ENCODE peak calls at places on chromosomes 11 and 22, in five cellular contexts. T, W, R, J and Z are unnamed samples.

GRCh38 chr11:27187075-27187847 is 146.6 kb downstream of the BBOX1 start:
- DNase-seq in T (no peak), W (no peak), R (no peak), J (no peak), Z (no peak)

GRCh38 chr22:45548991-45549736 is 46.5 kb downstream of the FBLN1 start:
- DNase-seq in T (peak; percentile 54), W (peak; percentile 48), R (no peak), J (peak; percentile 68), Z (peak; percentile 67)

GRCh38 chr11:87437133-87437843 is 399.6 kb downstream of the TMEM135 start:
- DNase-seq in T (no peak), W (no peak), R (no peak), J (no peak), Z (no peak)

GRCh38 chr22:39661842-39662676 is 91.5 kb downstream of the CACNA1I start:
- DNase-seq in T (peak; percentile 70), W (peak; percentile 58), R (peak; percentile 67), J (no peak), Z (no peak)

GRCh38 chr22:27075891-27076290 is 418.5 kb downstream of the MIAT start:
- DNase-seq in T (no peak), W (no peak), R (no peak), J (no peak), Z (no peak)

GRCh38 chr11:4713241-4713640 is 8.7 kb downstream of the MMP26 start:
- DNase-seq in T (no peak), W (no peak), R (no peak), J (no peak), Z (peak; percentile 11)

GRCh38 chr11:13970986-13971385 is 8.5 kb downstream of the SPON1 start:
- DNase-seq in T (peak; percentile 69), W (peak; percentile 23), R (no peak), J (no peak), Z (no peak)

GRCh38 chr11:92601048-92601447 is 368.4 kb upstream of the MTNR1B start:
- DNase-seq in T (no peak), W (no peak), R (no peak), J (no peak), Z (no peak)

GRCh38 chr11:64089915-64090810 is 54.4 kb downstream of the FLRT1 start:
- DNase-seq in T (no peak), W (no peak), R (no peak), J (no peak), Z (no peak)

GRCh38 chr22:24471570-24471969 is 23.6 kb upstream of the UPB1 start:
- DNase-seq in T (no peak), W (no peak), R (no peak), J (peak; percentile 81), Z (peak; percentile 90)

GRCh38 chr11:126400019-126400962 is 44.8 kb downstream of the ST3GAL4 start:
- DNase-seq in T (no peak), W (no peak), R (no peak), J (no peak), Z (no peak)

GRCh38 chr11:73215191-73216134 is 2.6 kb upstream of the P2RY2 start:
- DNase-seq in T (no peak), W (no peak), R (peak; percentile 35), J (no peak), Z (no peak)

GRCh38 chr11:124988063-124988462 is 34.1 kb downstream of the CCDC15 start:
- DNase-seq in T (no peak), W (no peak), R (no peak), J (no peak), Z (no peak)

GRCh38 chr11:10307411-10308207 is 2.7 kb downstream of the ADM start:
- DNase-seq in T (peak; percentile 89), W (peak; percentile 83), R (peak; percentile 91), J (peak; percentile 94), Z (peak; percentile 82)

GRCh38 chr22:29044657-29045176 is 16.9 kb downstream of the C22orf31 start:
- DNase-seq in T (no peak), W (peak; percentile 6), R (no peak), J (peak; percentile 69), Z (peak; percentile 74)

GRCh38 chr11:18608373-18608772 is 8.8 kb downstream of the MISFA start:
- DNase-seq in T (no peak), W (no peak), R (no peak), J (no peak), Z (no peak)

GRCh38 chr11:86722041-86722440 is 49.6 kb upstream of the ME3 start:
- DNase-seq in T (no peak), W (no peak), R (no peak), J (no peak), Z (no peak)

GRCh38 chr11:47518212-47518959 is 34.5 kb downstream of the CELF1 start:
- DNase-seq in T (no peak), W (no peak), R (no peak), J (no peak), Z (no peak)

GRCh38 chr11:115257286-115258077 is 246.7 kb downstream of the CADM1 start:
- DNase-seq in T (no peak), W (no peak), R (no peak), J (no peak), Z (no peak)

GRCh38 chr11:119179983-119180382 is 5.3 kb upstream of the NHERF4 start:
- DNase-seq in T (no peak), W (no peak), R (no peak), J (no peak), Z (no peak)

GRCh38 chr11:68841718-68842426 is at the start of gene CPT1A:
- DNase-seq in T (peak; percentile 90), W (peak; percentile 87), R (peak; percentile 91), J (peak; percentile 85), Z (no peak)

GRCh38 chr22:32737811-32738210 is 63.7 kb upstream of the TIMP3 start:
- DNase-seq in T (no peak), W (no peak), R (no peak), J (no peak), Z (no peak)

GRCh38 chr11:62953811-62954210 is 31.0 kb downstream of the SLC22A6 start:
- DNase-seq in T (no peak), W (no peak), R (no peak), J (no peak), Z (peak; percentile 12)

GRCh38 chr11:114259551-114259983 is 36.6 kb upstream of the NNMT start:
- DNase-seq in T (no peak), W (no peak), R (no peak), J (peak; percentile 67), Z (no peak)

GRCh38 chr11:13303668-13304649 is 26.4 kb downstream of the BMAL1 start:
- DNase-seq in T (no peak), W (no peak), R (no peak), J (no peak), Z (no peak)

GRCh38 chr22:30806391-30806861 is 111.8 kb downstream of the OSBP2 start:
- DNase-seq in T (no peak), W (peak; percentile 53), R (no peak), J (no peak), Z (peak; percentile 43)

GRCh38 chr11:77340501-77340900 is 39.0 kb upstream of the GDPD4 start:
- DNase-seq in T (no peak), W (no peak), R (no peak), J (no peak), Z (no peak)
- H3K27ac ChIP-seq in T (no peak overlapping the region), W (no peak overlapping the region), R (no peak overlapping the region), J (no peak overlapping the region), Z (no peak overlapping the region)

GRCh38 chr11:36053901-36054300 is 110.0 kb downstream of the LDLRAD3 start:
- DNase-seq in T (no peak), W (no peak), R (no peak), J (no peak), Z (no peak)

GRCh38 chr11:36055356-36055755 is 111.5 kb downstream of the LDLRAD3 start:
- DNase-seq in T (no peak), W (no peak), R (no peak), J (no peak), Z (no peak)

GRCh38 chr11:36054628-36055027 is 110.8 kb downstream of the LDLRAD3 start:
- DNase-seq in T (no peak), W (no peak), R (no peak), J (no peak), Z (no peak)

GRCh38 chr11:36057372-36058045 is 113.6 kb downstream of the LDLRAD3 start:
- DNase-seq in T (peak; percentile 15), W (no peak), R (no peak), J (peak; percentile 72), Z (peak; percentile 42)

DNA sequence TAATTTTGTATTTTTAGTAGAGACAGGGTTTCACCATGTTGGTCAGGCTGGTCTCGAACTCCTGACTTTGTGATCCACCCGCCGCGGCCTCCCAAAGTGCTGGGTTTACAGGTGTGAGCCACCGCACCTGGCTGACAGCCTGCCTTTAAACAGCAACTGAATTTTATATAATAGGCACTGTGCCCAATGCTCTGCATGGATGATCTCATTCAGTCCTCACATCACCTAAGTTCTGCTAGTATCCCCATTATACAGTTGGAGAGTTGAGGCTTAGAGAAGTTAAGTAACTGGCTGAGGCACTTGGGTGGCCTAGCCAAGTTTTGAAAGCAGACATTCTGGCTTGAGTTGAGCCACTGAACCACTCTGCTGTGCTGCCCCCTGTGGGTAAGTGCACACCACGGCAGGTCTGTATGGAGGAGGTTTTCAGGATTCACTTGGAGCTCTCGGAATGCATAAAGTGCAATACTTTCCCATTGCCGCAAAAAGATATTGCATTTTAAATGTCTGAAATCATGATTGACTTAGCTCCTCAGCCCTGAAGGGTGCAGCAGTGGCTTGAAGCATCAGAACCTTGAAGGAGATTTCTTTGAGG is 112.4 kb downstream of the LDLRAD3 start:
- DNase-seq in T (no peak), W (no peak), R (no peak), J (no peak), Z (peak; percentile 26)
- TF ChIP-seq CTCF in T (no peak), W (no peak), R (peak; percentile 13), J (peak; percentile 35), Z (peak; percentile 83)

DNA sequence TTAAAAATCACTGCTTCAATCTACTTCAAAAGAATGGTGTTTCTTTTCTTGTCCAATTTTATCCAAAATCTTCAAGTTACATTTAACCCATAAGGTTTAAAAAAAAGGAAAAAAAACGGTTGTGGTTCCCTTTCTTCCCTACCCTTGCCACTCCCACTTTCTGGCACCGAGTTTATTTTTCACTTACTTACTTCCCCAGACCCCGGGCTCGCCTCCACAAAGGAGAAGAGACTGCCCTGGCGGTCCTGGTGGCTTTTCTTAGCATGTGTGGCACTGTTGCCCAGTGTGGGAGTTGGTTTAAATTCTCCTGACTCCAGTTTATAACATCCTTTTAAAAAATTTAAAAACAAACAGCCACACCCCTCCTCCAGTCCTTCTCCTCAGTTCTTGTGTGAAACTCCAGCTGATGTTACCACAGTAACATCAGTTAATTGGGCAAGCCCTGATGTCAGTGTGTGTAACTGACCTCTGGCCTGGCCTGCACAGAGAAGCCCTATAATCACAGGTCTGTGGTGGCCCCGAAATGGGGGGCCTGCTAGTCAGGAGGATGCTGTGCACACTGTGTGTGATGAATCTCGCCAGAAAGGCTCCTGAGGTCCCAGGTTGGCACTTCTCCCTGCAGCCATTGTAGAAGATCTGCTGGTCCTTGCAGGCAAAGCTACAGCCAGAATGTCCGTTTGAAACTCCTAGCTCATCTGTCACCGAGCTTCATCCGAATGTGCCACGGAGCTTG is 7.8 kb downstream of the YDJC start:
- DNase-seq in T (no peak), W (no peak), R (no peak), J (no peak), Z (no peak)
- H3K27ac ChIP-seq in T (no peak overlapping the region), W (peak overlapping the region; percentile 84), R (no peak overlapping the region), J (no peak overlapping the region), Z (peak overlapping the region; percentile 4)

DNA sequence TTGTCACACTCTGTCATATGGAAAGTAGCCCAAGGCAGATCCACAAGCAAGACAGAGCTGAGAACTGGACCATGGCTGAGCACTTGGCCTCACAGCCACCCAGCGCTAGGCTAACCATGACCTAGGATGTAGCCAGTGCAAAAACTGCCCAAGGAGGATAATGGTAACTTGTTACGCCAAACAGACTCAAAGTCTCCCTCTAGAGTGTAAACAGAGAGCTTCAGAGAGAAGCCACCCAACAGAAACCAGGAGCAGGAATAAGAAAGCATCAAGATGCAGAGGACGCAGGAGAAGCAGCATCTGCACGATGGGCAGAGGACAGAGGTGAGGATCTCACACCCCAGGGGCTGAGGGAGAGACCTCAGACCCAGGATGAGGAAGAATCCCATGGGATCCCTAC is 97.9 kb downstream of the RCN1 start:
- DNase-seq in T (no peak), W (no peak), R (no peak), J (no peak), Z (no peak)
- TF ChIP-seq CTCF in T (no peak), W (no peak), R (no peak), J (no peak), Z (peak; percentile 27)